ENCODE peak calls at places on chromosomes 2 and 18, in four cellular contexts. S is colonic mucosa, R is hepatocyte, K is ovary. P is an unnamed sample.

GRCh38 chr18:48680871-48681270 is 142.0 kb downstream of the CTIF start:
- DNase-seq in S (no peak), R (no peak), K (peak), P (no peak)

GRCh38 chr2:28754321-28754720 is 2.7 kb downstream of the PPP1CB start:
- DNase-seq in S (no peak), R (peak), K (no peak), P (no peak)

GRCh38 chr2:79960035-79960725 is 344.4 kb downstream of the LRRTM1 start:
- DNase-seq in S (no peak), R (no peak), K (no peak), P (no peak)

GRCh38 chr2:127015106-127015910 is 91.6 kb downstream of the BIN1 start:
- DNase-seq in S (no peak), R (no peak), K (no peak), P (no peak)

GRCh38 chr18:62486290-62486964 is 36.4 kb upstream of the ZCCHC2 start:
- DNase-seq in S (peak), R (peak), K (no peak), P (no peak)

GRCh38 chr2:109065335-109065734 is 63.7 kb upstream of the SH3RF3 start:
- DNase-seq in S (no peak), R (peak), K (no peak), P (no peak)

GRCh38 chr2:8644605-8645175 is 37.2 kb upstream of the ID2 start:
- DNase-seq in S (peak), R (no peak), K (no peak), P (no peak)

GRCh38 chr2:171924170-171924942 is 2.1 kb downstream of the HAT1 start:
- DNase-seq in S (no peak), R (no peak), K (peak), P (no peak)

GRCh38 chr2:70703900-70704549 is 64.0 kb downstream of the ADD2 start:
- DNase-seq in S (no peak), R (no peak), K (no peak), P (no peak)

GRCh38 chr18:33839452-33840225 is 261.6 kb downstream of the ASXL3 start:
- DNase-seq in S (peak), R (peak), K (no peak), P (peak)

GRCh38 chr2:915979-916378 is 34.7 kb upstream of the SNTG2 start:
- DNase-seq in S (no peak), R (no peak), K (no peak), P (no peak)

GRCh38 chr2:207812858-207813175 is 43.1 kb upstream of the FZD5 start:
- DNase-seq in S (no peak), R (no peak), K (no peak), P (no peak)

GRCh38 chr18:27298215-27298804 is 113.2 kb upstream of the CHST9 start:
- DNase-seq in S (no peak), R (peak), K (no peak), P (peak)

GRCh38 chr18:31100598-31101147 is 1.5 kb downstream of the DSC2 start:
- DNase-seq in S (peak), R (peak), K (peak), P (no peak)

GRCh38 chr2:120985997-120986651 is 250.5 kb downstream of the GLI2 start:
- DNase-seq in S (no peak), R (no peak), K (peak), P (no peak)

GRCh38 chr18:48711651-48712486 is 173.0 kb downstream of the CTIF start:
- DNase-seq in S (peak), R (peak), K (no peak), P (peak)

GRCh38 chr2:224145751-224146355 is 106.8 kb upstream of the SERPINE2 start:
- DNase-seq in S (peak), R (peak), K (no peak), P (no peak)

GRCh38 chr2:101327863-101328394 is 19.4 kb upstream of the RNF149 start:
- DNase-seq in S (peak), R (peak), K (no peak), P (no peak)

GRCh38 chr2:39873586-39873985 is 94.5 kb upstream of the THUMPD2 start:
- DNase-seq in S (no peak), R (no peak), K (no peak), P (no peak)

GRCh38 chr2:156896294-156896693 is 361.2 kb upstream of the GALNT5 start:
- DNase-seq in S (no peak), R (no peak), K (no peak), P (no peak)

GRCh38 chr18:58135806-58136331 is 91.8 kb downstream of the NEDD4L start:
- DNase-seq in S (peak), R (peak), K (peak), P (peak)

GRCh38 chr2:50449306-50449705 is 582.6 kb downstream of the NRXN1 start:
- DNase-seq in S (no peak), R (no peak), K (no peak), P (no peak)

GRCh38 chr18:58496231-58496630 is 132.7 kb downstream of the ALPK2 start:
- DNase-seq in S (no peak), R (no peak), K (no peak), P (no peak)

GRCh38 chr2:170778900-170779299 is 8.7 kb downstream of the ERICH2 start:
- DNase-seq in S (no peak), R (no peak), K (no peak), P (no peak)

GRCh38 chr2:211174021-211174420 is 617.6 kb downstream of the CPS1 start:
- DNase-seq in S (no peak), R (no peak), K (no peak), P (no peak)

GRCh38 chr18:7566587-7567486 is at the start of gene PTPRM:
- DNase-seq in S (peak), R (peak), K (peak), P (peak)

GRCh38 chr18:35289293-35290069 is 548 bp downstream of the ZSCAN30 start:
- DNase-seq in S (peak), R (peak), K (peak), P (peak)

GRCh38 chr2:240922234-240922981 is 16.3 kb downstream of the CROCC2 start:
- DNase-seq in S (no peak), R (no peak), K (peak), P (no peak)

P was measured in HuH-7.